ENCODE peak calls at places on chromosomes 12 and 14, in nine cellular contexts. M is AG09319, X is fibroblast of pulmonary artery, F is BJ, Q is sigmoid colon, B is heart right ventricle, T is GM12864, N is psoas muscle, E is uterus. V is an unnamed sample.

GRCh38 chr12:100043657-100044056 is 58.9 kb upstream of the ANKS1B start:
- DNase-seq in M (no peak), X (no peak), F (no peak), Q (no peak), B (no peak), T (no peak), N (no peak), E (no peak), V (no peak)

GRCh38 chr14:101557811-101558738 is 3.2 kb upstream of the DIO3 start:
- DNase-seq in M (no peak), X (no peak), F (no peak), Q (peak), B (no peak), T (no peak), N (peak), E (peak), V (no peak)

GRCh38 chr12:72018036-72018435 is 79.4 kb downstream of the TPH2 start:
- DNase-seq in M (no peak), X (no peak), F (no peak), Q (no peak), B (no peak), T (no peak), N (no peak), E (no peak), V (no peak)

GRCh38 chr12:80232873-80233272 is 133.5 kb downstream of the OTOGL start:
- DNase-seq in M (no peak), X (no peak), F (no peak), Q (no peak), B (no peak), T (no peak), N (no peak), E (no peak), V (no peak)

GRCh38 chr12:46380881-46381280 is 8.3 kb upstream of the SLC38A2 start:
- DNase-seq in M (no peak), X (peak), F (no peak), Q (no peak), B (no peak), T (no peak), N (no peak), E (no peak), V (no peak)

GRCh38 chr12:131799828-131800593 is 28.2 kb upstream of the MMP17 start:
- DNase-seq in M (no peak), X (no peak), F (no peak), Q (no peak), B (no peak), T (no peak), N (no peak), E (no peak), V (no peak)

GRCh38 chr14:31258427-31259039 is 50.9 kb upstream of the HECTD1 start:
- DNase-seq in M (no peak), X (no peak), F (no peak), Q (no peak), B (no peak), T (no peak), N (no peak), E (no peak), V (no peak)

GRCh38 chr14:85528080-85528881 is 1.7 kb upstream of the FLRT2 start:
- DNase-seq in M (peak), X (peak), F (peak), Q (peak), B (no peak), T (no peak), N (peak), E (no peak), V (no peak)

GRCh38 chr12:125340791-125341190 is 275.6 kb downstream of the AACS start:
- DNase-seq in M (peak), X (peak), F (peak), Q (no peak), B (peak), T (no peak), N (no peak), E (no peak), V (no peak)

GRCh38 chr14:78697341-78697740 is 527.2 kb downstream of the NRXN3 start:
- DNase-seq in M (peak), X (peak), F (no peak), Q (no peak), B (no peak), T (peak), N (no peak), E (no peak), V (no peak)
- TF ChIP-seq CTCF in M (peak), X (peak), F (peak), Q (no peak), B (peak), T (peak), N (peak), E (peak), V (peak)

GRCh38 chr14:33342299-33342974 is 403.8 kb downstream of the NPAS3 start:
- DNase-seq in M (no peak), X (no peak), F (no peak), Q (no peak), B (no peak), T (no peak), N (no peak), E (no peak), V (no peak)
- TF ChIP-seq CTCF in M (no peak), X (no peak), F (no peak), Q (no peak), B (no peak), T (no peak), N (no peak), E (no peak), V (no peak)

GRCh38 chr14:77009014-77009413 is 19.5 kb downstream of the IRF2BPL start:
- DNase-seq in M (no peak), X (no peak), F (no peak), Q (no peak), B (no peak), T (no peak), N (no peak), E (no peak), V (no peak)
- TF ChIP-seq CTCF in M (no peak), X (no peak), F (no peak), Q (no peak), B (no peak), T (no peak), N (no peak), E (no peak), V (no peak)

DNA sequence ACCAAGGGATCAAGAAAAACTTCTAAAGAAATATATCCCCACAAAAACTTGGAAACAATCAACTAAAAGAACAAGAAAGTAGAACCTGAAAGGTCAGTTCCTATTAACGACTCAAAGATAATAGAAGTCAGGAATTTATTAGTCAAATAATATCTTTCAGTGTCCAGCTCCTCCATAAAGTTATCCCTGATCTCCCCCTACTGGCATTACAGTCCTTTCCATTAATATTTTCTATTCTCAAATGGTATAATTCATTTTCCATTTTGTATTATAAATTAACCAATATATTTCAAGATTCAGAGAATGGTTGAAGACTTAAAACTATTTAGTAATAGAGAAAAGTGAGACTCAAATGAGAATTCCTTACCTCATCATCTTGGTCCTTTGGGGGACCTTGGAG is 11.6 kb upstream of the SUPT16H start:
- DNase-seq in M (no peak), X (no peak), F (no peak), Q (no peak), B (no peak), T (no peak), N (no peak), E (no peak), V (no peak)
- TF ChIP-seq CTCF in M (no peak), X (no peak), F (no peak), Q (no peak), B (no peak), T (no peak), N (no peak), E (no peak), V (no peak)

GRCh38 chr14:96307434-96307833 is 51.4 kb downstream of the BDKRB1 start:
- DNase-seq in M (no peak), X (no peak), F (no peak), Q (no peak), B (no peak), T (no peak), N (no peak), E (no peak), V (no peak)
- TF ChIP-seq CTCF in M (no peak), X (no peak), F (no peak), Q (no peak), B (no peak), T (no peak), N (no peak), E (no peak), V (no peak)

V was measured in progenitor cell of endocrine pancreas.